ENCODE peak calls at places on chromosomes 5 and 9, in ten cellular contexts. One of them, this sample, is unnamed.

GRCh38 chr5:132011561-132012384 is at the start of gene ACSL6:
- DNase-seq in fibroblast of lung: no peak
- DNase-seq in GM20000: peak
- DNase-seq in choroid plexus epithelial cell: no peak
- DNase-seq in kidney: peak
- DNase-seq in cardiac muscle cell: peak
- DNase-seq in B cell: no peak
- DNase-seq in tibial artery: peak
- DNase-seq in A549: peak
- DNase-seq in MCF 10A: no peak
- DNase-seq in this sample: peak

GRCh38 chr5:169009171-169009570 is 291.8 kb downstream of the SLIT3 start:
- DNase-seq in fibroblast of lung: peak
- DNase-seq in GM20000: no peak
- DNase-seq in choroid plexus epithelial cell: no peak
- DNase-seq in kidney: no peak
- DNase-seq in cardiac muscle cell: no peak
- DNase-seq in B cell: no peak
- DNase-seq in tibial artery: no peak
- DNase-seq in A549: peak
- DNase-seq in MCF 10A: no peak
- DNase-seq in this sample: no peak

GRCh38 chr9:121914604-121915303 is 178.4 kb downstream of the TTLL11 start:
- DNase-seq in fibroblast of lung: no peak
- DNase-seq in GM20000: no peak
- DNase-seq in choroid plexus epithelial cell: no peak
- DNase-seq in kidney: no peak
- DNase-seq in cardiac muscle cell: no peak
- DNase-seq in B cell: no peak
- DNase-seq in tibial artery: no peak
- DNase-seq in A549: no peak
- DNase-seq in MCF 10A: peak
- DNase-seq in this sample: no peak

GRCh38 chr9:108217601-108218190 is 638.1 kb downstream of the ACTL7B start:
- DNase-seq in fibroblast of lung: peak
- DNase-seq in GM20000: no peak
- DNase-seq in choroid plexus epithelial cell: no peak
- DNase-seq in kidney: no peak
- DNase-seq in cardiac muscle cell: no peak
- DNase-seq in B cell: no peak
- DNase-seq in tibial artery: no peak
- DNase-seq in A549: no peak
- DNase-seq in MCF 10A: no peak
- DNase-seq in this sample: no peak

GRCh38 chr9:130935660-130936271 is 3.3 kb downstream of the FIBCD1 start:
- DNase-seq in fibroblast of lung: no peak
- DNase-seq in GM20000: no peak
- DNase-seq in choroid plexus epithelial cell: no peak
- DNase-seq in kidney: no peak
- DNase-seq in cardiac muscle cell: no peak
- DNase-seq in B cell: no peak
- DNase-seq in tibial artery: no peak
- DNase-seq in A549: no peak
- DNase-seq in MCF 10A: no peak
- DNase-seq in this sample: no peak

GRCh38 chr9:22064957-22065356 is 55.9 kb upstream of the CDKN2B start:
- DNase-seq in fibroblast of lung: no peak
- DNase-seq in GM20000: no peak
- DNase-seq in choroid plexus epithelial cell: no peak
- DNase-seq in kidney: no peak
- DNase-seq in cardiac muscle cell: no peak
- DNase-seq in B cell: no peak
- DNase-seq in tibial artery: no peak
- DNase-seq in A549: no peak
- DNase-seq in MCF 10A: no peak
- DNase-seq in this sample: no peak

GRCh38 chr9:128162215-128163026 is 2.4 kb downstream of the BBLN start:
- DNase-seq in fibroblast of lung: peak
- DNase-seq in GM20000: no peak
- DNase-seq in choroid plexus epithelial cell: no peak
- DNase-seq in kidney: peak
- DNase-seq in cardiac muscle cell: no peak
- DNase-seq in B cell: no peak
- DNase-seq in tibial artery: peak
- DNase-seq in A549: no peak
- DNase-seq in MCF 10A: peak
- DNase-seq in this sample: no peak

GRCh38 chr9:2336055-2336454 is 285.5 kb upstream of the VLDLR start:
- DNase-seq in fibroblast of lung: no peak
- DNase-seq in GM20000: no peak
- DNase-seq in choroid plexus epithelial cell: peak
- DNase-seq in kidney: no peak
- DNase-seq in cardiac muscle cell: peak
- DNase-seq in B cell: no peak
- DNase-seq in tibial artery: no peak
- DNase-seq in A549: no peak
- DNase-seq in MCF 10A: no peak
- DNase-seq in this sample: no peak

GRCh38 chr9:98997580-98997979 is 53.9 kb downstream of the COL15A1 start:
- DNase-seq in fibroblast of lung: peak
- DNase-seq in GM20000: no peak
- DNase-seq in choroid plexus epithelial cell: peak
- DNase-seq in kidney: no peak
- DNase-seq in cardiac muscle cell: peak
- DNase-seq in B cell: peak
- DNase-seq in tibial artery: no peak
- DNase-seq in A549: no peak
- DNase-seq in MCF 10A: no peak
- DNase-seq in this sample: no peak

GRCh38 chr5:38715671-38716070 is 130.1 kb upstream of the OSMR start:
- DNase-seq in fibroblast of lung: no peak
- DNase-seq in GM20000: no peak
- DNase-seq in choroid plexus epithelial cell: no peak
- DNase-seq in kidney: no peak
- DNase-seq in cardiac muscle cell: no peak
- DNase-seq in B cell: no peak
- DNase-seq in tibial artery: no peak
- DNase-seq in A549: no peak
- DNase-seq in MCF 10A: peak
- DNase-seq in this sample: no peak

GRCh38 chr5:5978501-5979361 is 399.6 kb downstream of the MED10 start:
- DNase-seq in fibroblast of lung: no peak
- DNase-seq in GM20000: no peak
- DNase-seq in choroid plexus epithelial cell: no peak
- DNase-seq in kidney: no peak
- DNase-seq in cardiac muscle cell: no peak
- DNase-seq in B cell: no peak
- DNase-seq in tibial artery: peak
- DNase-seq in A549: no peak
- DNase-seq in MCF 10A: no peak
- DNase-seq in this sample: no peak

GRCh38 chr9:92727716-92728700 is 36.6 kb downstream of the BICD2 start:
- DNase-seq in fibroblast of lung: no peak
- DNase-seq in GM20000: no peak
- DNase-seq in choroid plexus epithelial cell: no peak
- DNase-seq in kidney: peak
- DNase-seq in cardiac muscle cell: no peak
- DNase-seq in B cell: peak
- DNase-seq in tibial artery: no peak
- DNase-seq in A549: no peak
- DNase-seq in MCF 10A: no peak
- DNase-seq in this sample: no peak

GRCh38 chr5:78757269-78758053 is 108.9 kb upstream of the LHFPL2 start:
- DNase-seq in fibroblast of lung: peak
- DNase-seq in GM20000: no peak
- DNase-seq in choroid plexus epithelial cell: peak
- DNase-seq in kidney: no peak
- DNase-seq in cardiac muscle cell: no peak
- DNase-seq in B cell: peak
- DNase-seq in tibial artery: no peak
- DNase-seq in A549: no peak
- DNase-seq in MCF 10A: peak
- DNase-seq in this sample: no peak

GRCh38 chr9:37788328-37788727 is 3.5 kb upstream of the EXOSC3 start:
- DNase-seq in fibroblast of lung: no peak
- DNase-seq in GM20000: no peak
- DNase-seq in choroid plexus epithelial cell: no peak
- DNase-seq in kidney: no peak
- DNase-seq in cardiac muscle cell: no peak
- DNase-seq in B cell: no peak
- DNase-seq in tibial artery: no peak
- DNase-seq in A549: no peak
- DNase-seq in MCF 10A: no peak
- DNase-seq in this sample: no peak

GRCh38 chr9:37784291-37784639 is 599 bp downstream of the EXOSC3 start:
- DNase-seq in fibroblast of lung: no peak
- DNase-seq in GM20000: no peak
- DNase-seq in choroid plexus epithelial cell: no peak
- DNase-seq in kidney: no peak
- DNase-seq in cardiac muscle cell: no peak
- DNase-seq in B cell: no peak
- DNase-seq in tibial artery: no peak
- DNase-seq in A549: peak
- DNase-seq in MCF 10A: peak
- DNase-seq in this sample: no peak

GRCh38 chr9:37790096-37790495 is 5.2 kb upstream of the EXOSC3 start:
- DNase-seq in fibroblast of lung: no peak
- DNase-seq in GM20000: no peak
- DNase-seq in choroid plexus epithelial cell: no peak
- DNase-seq in kidney: no peak
- DNase-seq in cardiac muscle cell: no peak
- DNase-seq in B cell: no peak
- DNase-seq in tibial artery: no peak
- DNase-seq in A549: no peak
- DNase-seq in MCF 10A: no peak
- DNase-seq in this sample: no peak

GRCh38 chr9:37787059-37787458 is 2.2 kb upstream of the EXOSC3 start:
- DNase-seq in fibroblast of lung: no peak
- DNase-seq in GM20000: peak
- DNase-seq in choroid plexus epithelial cell: no peak
- DNase-seq in kidney: no peak
- DNase-seq in cardiac muscle cell: no peak
- DNase-seq in B cell: no peak
- DNase-seq in tibial artery: no peak
- DNase-seq in A549: no peak
- DNase-seq in MCF 10A: no peak
- DNase-seq in this sample: no peak

GRCh38 chr9:37784640-37785483 is at the start of gene EXOSC3:
- DNase-seq in fibroblast of lung: peak
- DNase-seq in GM20000: peak
- DNase-seq in choroid plexus epithelial cell: peak
- DNase-seq in kidney: peak
- DNase-seq in cardiac muscle cell: peak
- DNase-seq in B cell: peak
- DNase-seq in tibial artery: peak
- DNase-seq in A549: peak
- DNase-seq in MCF 10A: peak
- DNase-seq in this sample: peak
- TF ChIP-seq CTCF in fibroblast of lung: no peak
- TF ChIP-seq CTCF in GM20000: no peak
- TF ChIP-seq CTCF in choroid plexus epithelial cell: no peak
- TF ChIP-seq CTCF in kidney: no peak
- TF ChIP-seq CTCF in cardiac muscle cell: no peak
- TF ChIP-seq CTCF in B cell: peak
- TF ChIP-seq CTCF in tibial artery: no peak
- TF ChIP-seq CTCF in A549: no peak
- TF ChIP-seq CTCF in MCF 10A: no peak
- TF ChIP-seq CTCF in this sample: no peak

GRCh38 chr5:173623789-173624188 is 7.3 kb upstream of the BOD1 start:
- DNase-seq in fibroblast of lung: no peak
- DNase-seq in GM20000: no peak
- DNase-seq in choroid plexus epithelial cell: no peak
- DNase-seq in kidney: no peak
- DNase-seq in cardiac muscle cell: no peak
- DNase-seq in B cell: no peak
- DNase-seq in tibial artery: no peak
- DNase-seq in A549: no peak
- DNase-seq in MCF 10A: no peak
- DNase-seq in this sample: no peak
- TF ChIP-seq CTCF in fibroblast of lung: no peak
- TF ChIP-seq CTCF in GM20000: no peak
- TF ChIP-seq CTCF in choroid plexus epithelial cell: no peak
- TF ChIP-seq CTCF in kidney: no peak
- TF ChIP-seq CTCF in cardiac muscle cell: no peak
- TF ChIP-seq CTCF in B cell: no peak
- TF ChIP-seq CTCF in tibial artery: no peak
- TF ChIP-seq CTCF in A549: no peak
- TF ChIP-seq CTCF in MCF 10A: no peak
- TF ChIP-seq CTCF in this sample: no peak

DNA sequence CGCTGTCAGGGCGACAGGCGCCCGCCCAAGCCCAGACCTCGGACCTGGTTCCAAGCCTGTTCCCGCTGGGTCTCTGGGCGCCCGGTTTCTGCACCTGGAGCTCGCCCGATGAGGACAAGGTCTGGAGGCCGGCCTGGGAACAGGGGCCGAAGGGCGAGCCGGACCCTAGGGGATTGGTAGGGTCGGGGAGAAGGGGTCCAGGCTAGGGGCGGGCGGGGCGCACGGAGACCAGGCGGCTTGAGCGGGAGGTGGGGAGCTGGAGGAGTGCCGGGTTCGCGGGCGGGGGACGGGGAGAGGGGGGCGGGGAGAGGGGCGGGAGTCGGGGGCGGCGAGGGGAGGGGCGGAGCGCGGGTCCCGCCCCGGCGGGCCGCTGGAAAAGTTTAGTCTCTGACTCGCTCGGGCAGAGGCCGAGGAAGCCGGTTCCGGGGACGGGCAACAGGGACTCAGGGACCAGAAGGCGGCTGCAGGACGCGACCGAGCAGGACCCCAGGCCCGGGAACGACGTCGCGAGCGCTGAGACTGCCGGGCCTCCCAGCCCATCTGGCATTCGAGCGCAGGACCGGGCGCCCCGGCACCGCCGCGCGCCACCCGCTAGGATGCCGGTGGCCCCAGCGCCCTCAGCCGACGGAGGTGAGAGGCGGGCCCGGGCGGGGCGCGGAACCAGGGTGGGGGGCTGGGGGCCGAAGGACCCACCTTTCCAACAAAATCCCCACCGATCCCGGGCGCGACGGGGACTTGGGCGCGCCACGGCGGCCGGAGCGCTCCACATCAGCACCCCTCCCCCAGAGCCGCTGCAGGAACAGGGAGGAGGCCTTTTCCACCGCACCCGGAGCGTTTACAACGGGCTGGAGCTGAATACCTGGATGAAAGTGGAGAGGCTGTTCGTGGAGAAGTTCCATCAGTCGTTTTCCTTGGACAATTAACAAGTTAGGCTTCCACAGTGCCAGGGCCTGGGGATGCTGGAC is at the start of gene S1PR3:
- DNase-seq in fibroblast of lung: peak
- DNase-seq in GM20000: no peak
- DNase-seq in choroid plexus epithelial cell: peak
- DNase-seq in kidney: peak
- DNase-seq in cardiac muscle cell: peak
- DNase-seq in B cell: peak
- DNase-seq in tibial artery: peak
- DNase-seq in A549: peak
- DNase-seq in MCF 10A: peak
- DNase-seq in this sample: no peak
- TF ChIP-seq CTCF in fibroblast of lung: no peak
- TF ChIP-seq CTCF in GM20000: no peak
- TF ChIP-seq CTCF in choroid plexus epithelial cell: no peak
- TF ChIP-seq CTCF in kidney: no peak
- TF ChIP-seq CTCF in cardiac muscle cell: peak
- TF ChIP-seq CTCF in B cell: no peak
- TF ChIP-seq CTCF in tibial artery: no peak
- TF ChIP-seq CTCF in A549: no peak
- TF ChIP-seq CTCF in MCF 10A: no peak
- TF ChIP-seq CTCF in this sample: no peak

GRCh38 chr5:143539742-143540141 is 136.3 kb upstream of the NR3C1 start:
- DNase-seq in fibroblast of lung: peak
- DNase-seq in GM20000: no peak
- DNase-seq in choroid plexus epithelial cell: no peak
- DNase-seq in kidney: no peak
- DNase-seq in cardiac muscle cell: no peak
- DNase-seq in B cell: no peak
- DNase-seq in tibial artery: no peak
- DNase-seq in A549: no peak
- DNase-seq in MCF 10A: no peak
- DNase-seq in this sample: no peak
- TF ChIP-seq CTCF in fibroblast of lung: no peak
- TF ChIP-seq CTCF in GM20000: no peak
- TF ChIP-seq CTCF in choroid plexus epithelial cell: no peak
- TF ChIP-seq CTCF in kidney: no peak
- TF ChIP-seq CTCF in cardiac muscle cell: no peak
- TF ChIP-seq CTCF in B cell: no peak
- TF ChIP-seq CTCF in tibial artery: no peak
- TF ChIP-seq CTCF in A549: no peak
- TF ChIP-seq CTCF in MCF 10A: no peak
- TF ChIP-seq CTCF in this sample: no peak

This sample was measured in CD8-positive, alpha-beta T cell.